ENCODE peak calls at places on chromosomes 7 and 10, in ten cellular contexts. N is GM04503; U is AG08395; L is ACHN; Z is stimulated activated CD8-positive, alpha-beta memory T cell treated with anti-CD3 and anti-CD28 coated beads, Interleukin-15, amount 100 ng/mL, for 24 hours; R is heart right ventricle; V is HAP-1; S is stimulated activated CD4-positive, alpha-beta T cell treated with anti-CD3 and anti-CD28 coated beads, Interleukin-4, amount 100 ng/mL, for 48 hours; I is activated gamma-delta T cell treated with Interleukin-2 at 50 U/mL for 16 hours; W is activated naive CD8-positive, alpha-beta T cell treated with anti-CD3 and anti-CD28 coated beads, Interleukin-2, amount 10 ng/mL, durations not matched to agents 7 days and 5 days. T is an unnamed sample.

GRCh38 chr10:120582753-120583152 is 125.7 kb downstream of the PLPP4 start:
- DNase-seq in N (no peak), U (no peak), L (no peak), Z (no peak), R (no peak), V (no peak), S (no peak), I (no peak), W (no peak), T (no peak)

GRCh38 chr7:94188350-94188749 is 184.2 kb upstream of the BET1 start:
- DNase-seq in N (no peak), U (no peak), L (no peak), Z (no peak), R (no peak), V (no peak), S (no peak), I (no peak), W (no peak), T (no peak)

GRCh38 chr10:97396056-97396455 is 5.1 kb downstream of the RRP12 start:
- DNase-seq in N (no peak), U (no peak), L (no peak), Z (no peak), R (no peak), V (no peak), S (no peak), I (no peak), W (no peak), T (no peak)

GRCh38 chr7:7639421-7639820 is 1.1 kb upstream of the UMAD1 start:
- DNase-seq in N (no peak), U (no peak), L (peak), Z (no peak), R (no peak), V (no peak), S (peak), I (no peak), W (no peak), T (no peak)

GRCh38 chr7:100119701-100120517 is 475 bp downstream of the CNPY4 start:
- DNase-seq in N (peak), U (peak), L (peak), Z (no peak), R (peak), V (peak), S (peak), I (peak), W (peak), T (peak)

GRCh38 chr7:22277375-22277774 is 79.6 kb downstream of the RAPGEF5 start:
- DNase-seq in N (no peak), U (no peak), L (no peak), Z (no peak), R (no peak), V (no peak), S (no peak), I (no peak), W (no peak), T (no peak)

GRCh38 chr7:3404490-3404889 is 103.4 kb downstream of the SDK1 start:
- DNase-seq in N (no peak), U (no peak), L (peak), Z (no peak), R (no peak), V (peak), S (no peak), I (no peak), W (no peak), T (no peak)

GRCh38 chr7:120486164-120486563 is 213.2 kb downstream of the KCND2 start:
- DNase-seq in N (no peak), U (no peak), L (no peak), Z (no peak), R (no peak), V (no peak), S (no peak), I (no peak), W (no peak), T (no peak)

GRCh38 chr7:137342751-137343482 is 616 bp downstream of the PTN start:
- DNase-seq in N (no peak), U (no peak), L (no peak), Z (no peak), R (no peak), V (no peak), S (no peak), I (no peak), W (no peak), T (no peak)

GRCh38 chr10:1398626-1399410 is 338.5 kb downstream of the ADARB2 start:
- DNase-seq in N (no peak), U (no peak), L (no peak), Z (no peak), R (no peak), V (no peak), S (no peak), I (no peak), W (no peak), T (no peak)

GRCh38 chr10:8312079-8312478 is 257.6 kb downstream of the GATA3 start:
- DNase-seq in N (no peak), U (no peak), L (no peak), Z (no peak), R (no peak), V (no peak), S (no peak), I (no peak), W (no peak), T (no peak)

GRCh38 chr10:60714242-60714641 is 64.0 kb upstream of the CDK1 start:
- DNase-seq in N (no peak), U (no peak), L (no peak), Z (no peak), R (no peak), V (no peak), S (no peak), I (no peak), W (no peak), T (no peak)

GRCh38 chr10:80662429-80663211 is 124.9 kb downstream of the SH2D4B start:
- DNase-seq in N (peak), U (peak), L (peak), Z (peak), R (peak), V (peak), S (peak), I (peak), W (peak), T (peak)